ENCODE peak calls at places on chromosomes 2 and 18, in ten cellular contexts. R is OCI-LY7, P is mammary epithelial cell, C is HCT116, N is GM23338, S is fibroblast of lung, U is PC-9, T is PC-3, D is IMR-90, Z is SK-N-SH. H is an unnamed sample.

GRCh38 chr18:49926076-49926745 is 112.9 kb upstream of the ACAA2 start:
- DNase-seq in R (no peak), P (no peak), C (no peak), N (no peak), S (no peak), U (no peak), T (no peak), D (no peak), Z (no peak), H (no peak)

GRCh38 chr2:163133602-163134001 is 295.0 kb upstream of the KCNH7 start:
- DNase-seq in R (no peak), P (no peak), C (no peak), N (no peak), S (no peak), U (no peak), T (no peak), D (no peak), Z (no peak), H (no peak)

GRCh38 chr2:208407667-208408066 is 1.1 kb downstream of the PTH2R start:
- DNase-seq in R (no peak), P (no peak), C (no peak), N (peak), S (peak), U (no peak), T (peak), D (peak), Z (peak), H (no peak)

GRCh38 chr18:43159091-43159490 is 43.6 kb upstream of the RIT2 start:
- DNase-seq in R (no peak), P (no peak), C (no peak), N (no peak), S (peak), U (no peak), T (no peak), D (no peak), Z (no peak), H (no peak)

GRCh38 chr2:239607795-239608171 is 207.0 kb upstream of the HDAC4 start:
- DNase-seq in R (no peak), P (no peak), C (no peak), N (no peak), S (no peak), U (no peak), T (no peak), D (no peak), Z (no peak), H (no peak)

GRCh38 chr2:6352906-6353515 is 512.7 kb downstream of the CMPK2 start:
- DNase-seq in R (peak), P (no peak), C (no peak), N (peak), S (peak), U (peak), T (peak), D (peak), Z (peak), H (no peak)

GRCh38 chr2:186822323-186822722 is 26.6 kb downstream of the ZSWIM2 start:
- DNase-seq in R (no peak), P (no peak), C (no peak), N (no peak), S (no peak), U (no peak), T (no peak), D (no peak), Z (no peak), H (no peak)

GRCh38 chr2:236744316-236745105 is 174.9 kb downstream of the ACKR3 start:
- DNase-seq in R (no peak), P (peak), C (no peak), N (no peak), S (peak), U (no peak), T (peak), D (peak), Z (no peak), H (no peak)

GRCh38 chr2:200033939-200034338 is 78.6 kb downstream of the MAIP1 start:
- DNase-seq in R (no peak), P (no peak), C (no peak), N (no peak), S (no peak), U (no peak), T (no peak), D (no peak), Z (no peak), H (no peak)

GRCh38 chr2:226985227-226985946 is 149.5 kb downstream of the RHBDD1 start:
- DNase-seq in R (peak), P (peak), C (peak), N (peak), S (peak), U (peak), T (peak), D (peak), Z (peak), H (no peak)

GRCh38 chr18:25592804-25593360 is 240.9 kb upstream of the ZNF521 start:
- DNase-seq in R (no peak), P (no peak), C (no peak), N (peak), S (no peak), U (no peak), T (no peak), D (no peak), Z (no peak), H (no peak)

GRCh38 chr2:191910518-191910917 is 63.6 kb upstream of the CAVIN2 start:
- DNase-seq in R (no peak), P (peak), C (no peak), N (no peak), S (peak), U (no peak), T (peak), D (peak), Z (no peak), H (no peak)

GRCh38 chr2:8332646-8333045 is 349.2 kb upstream of the ID2 start:
- DNase-seq in R (no peak), P (no peak), C (no peak), N (no peak), S (no peak), U (no peak), T (no peak), D (no peak), Z (no peak), H (no peak)

DNA sequence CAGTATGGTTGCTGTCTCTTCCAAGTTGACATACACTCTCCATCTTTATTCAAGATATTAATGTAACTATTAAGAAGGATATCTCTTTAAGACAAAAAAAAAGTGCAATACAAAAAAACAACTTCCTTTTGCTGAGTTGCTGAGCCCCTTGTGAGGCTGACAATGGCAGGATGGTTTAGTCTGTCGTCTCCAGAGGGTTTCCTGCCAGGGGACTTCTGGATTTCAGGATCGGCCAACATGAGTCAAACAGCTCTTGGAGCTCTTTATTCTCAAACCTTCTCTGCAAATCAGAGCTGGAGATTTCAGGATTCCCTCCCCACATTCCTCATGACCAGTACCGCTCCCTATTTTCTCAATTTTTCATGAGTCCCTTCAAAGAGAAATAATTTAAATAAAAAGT is 59.4 kb upstream of the RASGRP3 start:
- DNase-seq in R (no peak), P (no peak), C (no peak), N (no peak), S (no peak), U (no peak), T (no peak), D (no peak), Z (no peak), H (no peak)
- H2AFZ ChIP-seq in R (no peak), P (no peak), C (no peak), N (no peak), S (no peak), U (no peak), T (no peak), D (no peak), Z (peak), H (no peak)

GRCh38 chr2:97763176-97763845 is 49.9 kb downstream of the ZAP70 start:
- DNase-seq in R (no peak), P (no peak), C (no peak), N (no peak), S (no peak), U (peak), T (peak), D (peak), Z (no peak), H (no peak)

GRCh38 chr2:97765933-97766332 is 52.6 kb downstream of the ZAP70 start:
- DNase-seq in R (no peak), P (no peak), C (no peak), N (no peak), S (no peak), U (no peak), T (no peak), D (no peak), Z (no peak), H (no peak)

GRCh38 chr2:97761192-97761591 is 47.8 kb downstream of the ZAP70 start:
- DNase-seq in R (no peak), P (no peak), C (no peak), N (no peak), S (no peak), U (no peak), T (no peak), D (no peak), Z (no peak), H (no peak)

GRCh38 chr2:97766567-97766966 is 53.2 kb downstream of the ZAP70 start:
- DNase-seq in R (no peak), P (no peak), C (no peak), N (no peak), S (no peak), U (no peak), T (no peak), D (no peak), Z (no peak), H (no peak)

GRCh38 chr2:97764559-97765263 is 51.3 kb downstream of the ZAP70 start:
- DNase-seq in R (no peak), P (no peak), C (no peak), N (peak), S (no peak), U (no peak), T (no peak), D (no peak), Z (no peak), H (no peak)
- TF ChIP-seq CTCF in R (no peak), P (no peak), C (no peak), N (peak), S (no peak), U (no peak), T (no peak), D (no peak), Z (no peak), H (no peak)

GRCh38 chr2:144444418-144444817 is 75.5 kb downstream of the ZEB2 start:
- DNase-seq in R (no peak), P (no peak), C (no peak), N (peak), S (no peak), U (no peak), T (no peak), D (no peak), Z (no peak), H (no peak)
- H3K4me3 ChIP-seq in R (no peak), P (no peak), C (no peak), N (peak), S (no peak), U (no peak), T (no peak), D (no peak), Z (no peak), H (no peak)

DNA sequence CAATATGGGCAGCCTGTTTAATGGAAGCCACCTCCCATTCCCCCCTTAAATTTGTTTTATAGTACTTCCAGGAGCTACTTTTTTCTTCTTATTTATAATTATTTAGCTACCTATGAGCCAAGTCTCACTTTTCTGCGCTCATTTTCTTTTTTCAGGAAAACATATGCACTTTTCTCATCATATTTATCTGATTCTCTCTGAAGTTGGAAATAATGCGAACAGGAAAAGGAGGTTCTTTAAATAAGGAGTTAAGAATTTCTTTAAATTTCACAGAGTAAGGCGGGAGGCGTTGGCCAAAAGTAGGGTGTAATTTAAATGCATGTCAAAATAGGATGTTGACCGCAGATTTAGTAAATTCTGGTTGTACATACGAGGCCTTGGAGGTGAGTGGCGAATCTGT is 9.9 kb downstream of the TBR1 start:
- DNase-seq in R (no peak), P (no peak), C (no peak), N (no peak), S (no peak), U (no peak), T (no peak), D (no peak), Z (no peak), H (no peak)
- H2AFZ ChIP-seq in R (no peak), P (no peak), C (no peak), N (no peak), S (no peak), U (no peak), T (no peak), D (no peak), Z (no peak), H (no peak)

GRCh38 chr2:3312576-3313345 is 64.9 kb downstream of the EIPR1 start:
- DNase-seq in R (no peak), P (no peak), C (no peak), N (no peak), S (no peak), U (no peak), T (no peak), D (no peak), Z (peak), H (no peak)
- TF ChIP-seq CTCF in R (no peak), P (no peak), C (no peak), N (no peak), S (no peak), U (no peak), T (no peak), D (no peak), Z (no peak), H (no peak)

GRCh38 chr2:219001577-219002394 is 8.6 kb upstream of the CRYBA2 start:
- DNase-seq in R (no peak), P (peak), C (peak), N (peak), S (no peak), U (peak), T (peak), D (no peak), Z (peak), H (peak)
- H3K4me3 ChIP-seq in R (no peak), P (peak), C (peak), N (peak), S (no peak), U (peak), T (peak), D (no peak), Z (peak), H (peak)

GRCh38 chr2:25398534-25398933 is 56.8 kb upstream of the DNMT3A start:
- DNase-seq in R (no peak), P (no peak), C (no peak), N (no peak), S (no peak), U (no peak), T (no peak), D (no peak), Z (no peak), H (no peak)

GRCh38 chr2:25401307-25402021 is 59.7 kb upstream of the DNMT3A start:
- DNase-seq in R (peak), P (no peak), C (no peak), N (no peak), S (no peak), U (no peak), T (no peak), D (no peak), Z (no peak), H (no peak)

GRCh38 chr2:25400576-25401241 is 59.0 kb upstream of the DNMT3A start:
- DNase-seq in R (no peak), P (peak), C (no peak), N (no peak), S (no peak), U (no peak), T (no peak), D (peak), Z (no peak), H (no peak)

GRCh38 chr2:25405871-25406270 is 64.1 kb upstream of the DNMT3A start:
- DNase-seq in R (no peak), P (no peak), C (no peak), N (no peak), S (no peak), U (no peak), T (no peak), D (no peak), Z (no peak), H (no peak)

GRCh38 chr2:25402477-25402876 is 60.8 kb upstream of the DNMT3A start:
- DNase-seq in R (peak), P (no peak), C (no peak), N (no peak), S (no peak), U (no peak), T (no peak), D (no peak), Z (no peak), H (no peak)
- H2AFZ ChIP-seq in R (peak), P (no peak), C (no peak), N (no peak), S (no peak), U (no peak), T (no peak), D (no peak), Z (no peak), H (no peak)

GRCh38 chr2:70923378-70924015 is 12.2 kb upstream of the ATP6V1B1 start:
- DNase-seq in R (peak), P (no peak), C (no peak), N (peak), S (no peak), U (no peak), T (peak), D (no peak), Z (peak), H (no peak)
- TF ChIP-seq CTCF in R (peak), P (peak), C (peak), N (peak), S (no peak), U (peak), T (peak), D (no peak), Z (peak), H (peak)

DNA sequence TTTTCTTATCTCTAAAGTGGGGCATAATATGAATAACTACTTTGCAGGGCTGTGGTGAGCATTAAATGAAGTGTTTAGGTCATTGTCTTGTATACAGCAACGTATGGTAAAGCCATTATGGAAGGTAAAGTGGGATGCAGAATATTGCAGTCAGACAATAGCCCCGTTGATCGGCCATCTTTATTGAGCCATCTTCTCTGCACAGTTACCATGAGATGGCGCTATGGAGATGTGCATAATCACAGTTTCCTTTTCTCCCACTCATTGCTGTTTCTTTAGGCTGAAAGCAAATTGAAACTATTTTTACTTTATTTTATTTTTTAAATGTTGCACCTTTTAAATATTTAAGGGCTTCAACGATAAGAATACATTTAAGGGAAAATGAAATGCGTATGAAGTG is 108.9 kb downstream of the THSD7B start:
- DNase-seq in R (peak), P (no peak), C (no peak), N (peak), S (no peak), U (no peak), T (peak), D (no peak), Z (peak), H (no peak)
- H3K4me3 ChIP-seq in R (no peak), P (no peak), C (no peak), N (no peak), S (no peak), U (no peak), T (no peak), D (no peak), Z (no peak), H (no peak)

GRCh38 chr18:9787716-9788115 is 79.6 kb downstream of the RAB31 start:
- DNase-seq in R (no peak), P (no peak), C (no peak), N (no peak), S (peak), U (no peak), T (no peak), D (peak), Z (no peak), H (no peak)
- H2AFZ ChIP-seq in R (no peak), P (no peak), C (no peak), N (no peak), S (no peak), U (no peak), T (no peak), D (no peak), Z (no peak), H (no peak)